ENCODE peak calls at places on chromosomes 5 and 9, in five cellular contexts. G is HCT116, F is T47D, P is SK-N-SH, H is H1. Z is an unnamed sample.

GRCh38 chr9:113137196-113138168 is 13.3 kb upstream of the SLC31A2 start:
- DNase-seq in G (no peak), F (peak), P (no peak), H (no peak), Z (no peak)

GRCh38 chr9:112380102-112380581 is at the start of gene HSDL2:
- DNase-seq in G (no peak), F (no peak), P (no peak), H (no peak), Z (peak)

GRCh38 chr5:74336286-74336685 is 304.2 kb downstream of the ENC1 start:
- DNase-seq in G (no peak), F (no peak), P (no peak), H (no peak), Z (no peak)

GRCh38 chr9:135240871-135241311 is 153.4 kb downstream of the OLFM1 start:
- DNase-seq in G (no peak), F (no peak), P (no peak), H (no peak), Z (no peak)

GRCh38 chr5:84564311-84564710 is 179.6 kb upstream of the EDIL3 start:
- DNase-seq in G (no peak), F (no peak), P (no peak), H (no peak), Z (no peak)

GRCh38 chr9:17521456-17521855 is 57.4 kb upstream of the SH3GL2 start:
- DNase-seq in G (no peak), F (no peak), P (no peak), H (no peak), Z (no peak)

GRCh38 chr9:38042626-38043359 is 26.2 kb downstream of the SHB start:
- DNase-seq in G (no peak), F (no peak), P (no peak), H (no peak), Z (no peak)

GRCh38 chr9:16964228-16964627 is 93.8 kb upstream of the BNC2 start:
- DNase-seq in G (peak), F (no peak), P (no peak), H (no peak), Z (no peak)

GRCh38 chr5:154721476-154722058 is 33.6 kb upstream of the LARP1 start:
- DNase-seq in G (no peak), F (no peak), P (no peak), H (no peak), Z (no peak)

GRCh38 chr5:88786217-88786560 is 96.8 kb downstream of the MEF2C start:
- DNase-seq in G (no peak), F (no peak), P (no peak), H (no peak), Z (no peak)

GRCh38 chr9:13100914-13101572 is 178.4 kb downstream of the MPDZ start:
- DNase-seq in G (no peak), F (no peak), P (no peak), H (no peak), Z (no peak)

GRCh38 chr9:114953917-114954316 is 23.5 kb upstream of the TNFSF8 start:
- DNase-seq in G (no peak), F (no peak), P (no peak), H (no peak), Z (no peak)

GRCh38 chr9:98410185-98410697 is 154.8 kb upstream of the TBC1D2 start:
- DNase-seq in G (no peak), F (no peak), P (peak), H (no peak), Z (peak)

GRCh38 chr9:113477661-113478060 is 14.1 kb downstream of the RGS3 start:
- DNase-seq in G (no peak), F (no peak), P (no peak), H (no peak), Z (no peak)

GRCh38 chr9:132456241-132456640 is 46.2 kb downstream of the CFAP77 start:
- DNase-seq in G (no peak), F (no peak), P (no peak), H (no peak), Z (no peak)

GRCh38 chr5:115472601-115473000 is 72.0 kb downstream of the FEM1C start:
- DNase-seq in G (no peak), F (no peak), P (no peak), H (no peak), Z (no peak)

GRCh38 chr5:112682621-112683061 is 55.0 kb upstream of the APC start:
- DNase-seq in G (no peak), F (no peak), P (no peak), H (no peak), Z (peak)
- TF ChIP-seq JUND in G (no peak), F (no peak), P (no peak), H (no peak), Z (no peak)

GRCh38 chr5:168947212-168947868 is 353.6 kb downstream of the SLIT3 start:
- DNase-seq in G (no peak), F (no peak), P (peak), H (peak), Z (peak)
- TF ChIP-seq JUND in G (no peak), F (no peak), P (no peak), H (no peak), Z (no peak)

DNA sequence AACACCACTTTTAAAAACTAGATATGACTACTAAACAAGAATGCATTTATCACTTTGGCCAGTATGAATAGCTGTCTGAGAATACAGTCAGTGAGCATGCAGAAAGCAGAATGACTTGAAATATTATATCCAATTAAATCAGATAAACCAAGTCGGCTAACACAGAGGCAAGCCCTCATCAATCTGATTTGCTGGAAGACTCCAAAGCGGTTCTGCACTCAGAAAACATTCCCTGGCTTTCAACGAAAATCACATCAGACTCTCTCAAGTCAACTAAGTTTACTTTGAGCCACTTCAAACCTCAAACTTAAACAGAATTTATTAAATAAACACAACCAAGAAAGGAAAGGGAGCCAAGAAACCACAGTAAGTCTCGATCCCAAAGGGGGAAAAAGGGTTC is 1.4 kb downstream of the MYO10 start:
- DNase-seq in G (no peak), F (peak), P (no peak), H (no peak), Z (no peak)
- TF ChIP-seq JUND in G (no peak), F (no peak), P (no peak), H (no peak), Z (no peak)

GRCh38 chr5:151903243-151903653 is 21.4 kb downstream of the GLRA1 start:
- DNase-seq in G (no peak), F (no peak), P (no peak), H (no peak), Z (no peak)
- TF ChIP-seq JUND in G (no peak), F (no peak), P (no peak), H (no peak), Z (no peak)

DNA sequence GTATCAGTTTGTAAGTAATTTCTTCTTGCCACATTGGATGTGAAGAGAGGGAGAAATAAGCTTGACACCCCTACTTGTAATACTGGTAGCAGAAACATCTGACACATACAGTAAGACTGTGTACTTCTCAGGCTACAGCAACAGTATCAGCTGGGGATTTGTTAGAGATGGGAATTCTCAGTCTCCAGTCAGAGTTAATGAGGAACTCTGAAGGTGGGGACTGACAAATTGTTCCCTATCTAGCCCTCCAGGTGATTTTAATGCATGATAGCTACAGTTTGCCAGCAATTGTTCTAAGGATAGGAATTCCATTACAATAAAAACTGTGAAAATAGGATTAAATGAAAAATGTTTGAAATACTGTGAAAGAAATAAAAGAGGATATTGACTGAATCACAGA is 524.9 kb downstream of the PRR16 start:
- DNase-seq in G (no peak), F (no peak), P (no peak), H (no peak), Z (no peak)
- TF ChIP-seq JUND in G (no peak), F (no peak), P (no peak), H (no peak), Z (no peak)

DNA sequence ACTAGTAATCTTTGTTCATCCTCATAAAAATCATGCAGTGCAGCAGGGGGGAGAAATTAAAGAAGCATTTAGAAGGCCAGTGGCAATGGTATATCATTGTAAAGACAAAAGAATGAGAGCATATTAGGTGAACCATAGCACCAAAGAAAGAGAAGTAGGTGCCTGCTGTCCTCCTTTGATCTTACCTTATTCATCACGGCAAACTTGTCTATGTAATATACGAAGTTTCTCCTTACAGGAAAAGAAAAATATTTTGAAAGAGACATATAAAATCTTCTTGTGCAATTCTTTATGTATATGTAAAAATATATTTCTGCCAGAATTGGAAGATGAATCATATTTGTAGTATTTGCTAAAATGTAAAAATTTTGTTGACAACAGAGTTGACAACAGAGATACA is 411.3 kb upstream of the ARRDC3 start:
- DNase-seq in G (no peak), F (no peak), P (no peak), H (no peak), Z (no peak)
- TF ChIP-seq JUND in G (no peak), F (no peak), P (no peak), H (no peak), Z (no peak)

Z was measured in K562.